ENCODE peak calls at places on chromosomes 2 and 18, in eight cellular contexts. O is HCT116; B is CD8-positive, alpha-beta memory T cell; L is upper lobe of right lung; W is fibroblast of lung; N is mucosa of descending colon; M is breast epithelium; C is MM.1S. K is an unnamed sample.

GRCh38 chr2:118991554-118991953 is 49.6 kb downstream of the MARCO start:
- DNase-seq in O (no peak), B (no peak), L (peak; percentile 21), W (no peak), N (no peak), M (no peak), C (no peak), K (peak; percentile 45)

GRCh38 chr2:37798315-37799005 is 126.6 kb upstream of the RMDN2 start:
- DNase-seq in O (no peak), B (no peak), L (no peak), W (no peak), N (no peak), M (no peak), C (no peak), K (no peak)

GRCh38 chr2:20496477-20496876 is 49.6 kb downstream of the RHOB start:
- DNase-seq in O (peak; percentile 19), B (no peak), L (no peak), W (no peak), N (no peak), M (no peak), C (no peak), K (no peak)

GRCh38 chr2:190405069-190405468 is 3.1 kb upstream of the MFSD6 start:
- DNase-seq in O (no peak), B (no peak), L (no peak), W (no peak), N (no peak), M (no peak), C (no peak), K (no peak)

GRCh38 chr18:13577091-13577697 is 149.2 kb downstream of the FAM210A start:
- DNase-seq in O (no peak), B (no peak), L (no peak), W (no peak), N (no peak), M (no peak), C (no peak), K (no peak)

GRCh38 chr2:42569883-42570282 is 1.5 kb downstream of the MTA3 start:
- DNase-seq in O (no peak), B (no peak), L (no peak), W (no peak), N (no peak), M (no peak), C (no peak), K (no peak)

GRCh38 chr2:43169091-43169936 is 57.1 kb downstream of the ZFP36L2 start:
- DNase-seq in O (no peak), B (peak; percentile 46), L (peak; percentile 77), W (no peak), N (peak; percentile 90), M (peak; percentile 64), C (no peak), K (no peak)

GRCh38 chr2:241095594-241096290 is 6.3 kb downstream of the MTERF4 start:
- DNase-seq in O (no peak), B (peak; percentile 67), L (no peak), W (no peak), N (no peak), M (no peak), C (no peak), K (no peak)

GRCh38 chr18:58009166-58009565 is 34.9 kb upstream of the NEDD4L start:
- DNase-seq in O (no peak), B (no peak), L (no peak), W (no peak), N (no peak), M (no peak), C (no peak), K (no peak)

GRCh38 chr2:132664096-132664495 is 5.9 kb downstream of the LYPD1 start:
- DNase-seq in O (no peak), B (no peak), L (no peak), W (no peak), N (no peak), M (no peak), C (no peak), K (no peak)

GRCh38 chr2:132667716-132668115 is 2.3 kb downstream of the LYPD1 start:
- DNase-seq in O (no peak), B (no peak), L (no peak), W (no peak), N (no peak), M (no peak), C (no peak), K (no peak)

GRCh38 chr2:132659331-132659730 is 10.7 kb downstream of the LYPD1 start:
- DNase-seq in O (no peak), B (no peak), L (no peak), W (no peak), N (no peak), M (no peak), C (no peak), K (no peak)

GRCh38 chr2:132665401-132665800 is 4.6 kb downstream of the LYPD1 start:
- DNase-seq in O (no peak), B (no peak), L (no peak), W (no peak), N (no peak), M (no peak), C (no peak), K (no peak)

DNA sequence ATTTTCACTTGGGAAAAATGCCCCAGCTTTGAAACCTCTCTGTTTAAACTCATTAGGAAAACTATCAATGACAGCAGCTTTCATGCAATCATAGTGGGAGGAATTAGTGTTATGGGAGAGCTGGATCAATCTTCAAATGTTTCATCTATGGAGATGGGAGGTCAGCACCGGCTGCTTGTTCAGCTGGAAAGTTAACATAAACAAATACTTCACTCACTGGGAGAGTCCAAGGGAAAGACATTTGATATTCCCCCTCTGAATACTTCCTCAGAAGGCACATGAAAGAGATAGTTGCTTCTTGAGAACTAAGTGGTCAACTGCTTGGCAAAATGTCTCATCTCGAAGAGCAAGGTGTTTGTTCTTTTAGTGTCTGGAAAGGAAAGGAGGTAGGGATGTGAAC is 7.3 kb downstream of the LYPD1 start:
- DNase-seq in O (no peak), B (no peak), L (no peak), W (peak; percentile 63), N (no peak), M (no peak), C (no peak), K (no peak)
- H3K36me3 ChIP-seq in O (no peaks in the 10 kb centered on the region), B (no peaks in the 10 kb centered on the region), L (no peaks in the 10 kb centered on the region), W (no peaks in the 10 kb centered on the region), N (no peaks in the 10 kb centered on the region), M (no peaks in the 10 kb centered on the region), C (no peaks in the 10 kb centered on the region), K (no peaks in the 10 kb centered on the region)

DNA sequence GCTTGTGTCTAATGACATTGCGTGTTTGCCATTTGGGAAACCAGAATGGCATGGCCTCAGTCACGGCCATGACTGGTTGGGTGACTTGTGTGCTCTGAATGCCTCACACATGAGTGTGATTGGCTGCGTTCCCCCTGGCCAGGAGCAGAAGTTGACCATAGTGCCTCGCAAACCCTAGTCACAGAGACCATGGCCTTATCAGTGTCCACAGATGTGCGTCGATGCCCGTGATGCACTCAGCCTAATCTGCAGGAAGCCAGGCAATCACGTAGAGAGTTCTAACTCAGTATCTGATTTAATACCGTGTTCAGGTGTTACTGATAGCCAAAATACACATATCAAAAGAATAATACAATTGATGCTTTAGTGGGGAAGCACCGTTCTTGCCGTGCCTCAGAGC is 64.0 kb downstream of the BOLA3 start:
- DNase-seq in O (no peak), B (no peak), L (no peak), W (no peak), N (no peak), M (no peak), C (no peak), K (no peak)
- H3K36me3 ChIP-seq in O (peaks cover 9% of the 10 kb centered on the region), B (peaks cover 41% of the 10 kb centered on the region), L (peaks cover 50% of the 10 kb centered on the region), W (no peaks in the 10 kb centered on the region), N (no peaks in the 10 kb centered on the region), M (no peaks in the 10 kb centered on the region), C (no peaks in the 10 kb centered on the region), K (peaks cover 11% of the 10 kb centered on the region)

DNA sequence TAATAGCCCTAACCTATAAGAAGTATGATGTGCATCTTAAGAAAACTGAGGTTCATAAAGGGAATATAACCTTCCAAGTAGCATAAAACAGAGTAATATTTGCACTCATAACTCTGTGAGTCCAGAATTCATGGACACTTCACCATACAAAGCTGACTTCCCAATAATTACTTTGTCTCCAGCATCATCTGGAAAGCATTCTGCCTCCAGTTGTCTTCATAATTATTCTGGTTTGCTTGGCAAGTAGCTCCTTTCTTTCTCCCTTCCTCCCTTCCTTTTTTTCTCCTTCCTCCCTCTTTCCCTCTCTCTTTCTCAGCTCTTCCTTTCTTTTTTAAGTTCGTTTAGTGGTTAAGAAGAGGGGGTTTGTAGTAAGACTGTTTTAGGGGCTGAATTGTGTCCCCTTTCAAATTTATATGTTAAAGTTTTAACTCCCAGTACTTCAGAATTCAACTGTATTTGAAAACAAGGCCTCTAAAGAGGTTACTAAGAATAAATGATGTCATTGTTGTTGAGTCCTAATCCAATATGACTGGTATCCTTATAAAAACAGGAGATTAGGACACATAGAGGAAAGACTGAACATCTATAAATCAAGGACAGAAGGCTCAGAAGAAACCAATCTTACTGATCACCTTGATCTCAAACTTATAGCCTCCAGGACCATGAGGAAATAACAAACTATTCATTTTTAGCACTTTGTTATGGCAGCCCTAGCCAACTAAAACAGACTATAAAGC is 28.9 kb downstream of the TFPI start:
- DNase-seq in O (no peak), B (no peak), L (no peak), W (no peak), N (no peak), M (no peak), C (no peak), K (no peak)
- H3K36me3 ChIP-seq in O (peaks cover 3% of the 10 kb centered on the region), B (no peaks in the 10 kb centered on the region), L (peaks cover 44% of the 10 kb centered on the region), W (peaks cover 4% of the 10 kb centered on the region), N (no peaks in the 10 kb centered on the region), M (no peaks in the 10 kb centered on the region), C (no peaks in the 10 kb centered on the region), K (no peaks in the 10 kb centered on the region)

GRCh38 chr18:9418047-9418690 is 57.1 kb upstream of the RALBP1 start:
- DNase-seq in O (no peak), B (no peak), L (no peak), W (no peak), N (peak; percentile 41), M (no peak), C (no peak), K (no peak)

GRCh38 chr18:9419956-9420631 is 55.2 kb upstream of the RALBP1 start:
- DNase-seq in O (no peak), B (no peak), L (no peak), W (no peak), N (no peak), M (no peak), C (peak; percentile 59), K (no peak)

GRCh38 chr18:9421096-9421495 is 54.2 kb upstream of the RALBP1 start:
- DNase-seq in O (no peak), B (no peak), L (no peak), W (no peak), N (no peak), M (no peak), C (no peak), K (no peak)

GRCh38 chr18:9413586-9413985 is 61.7 kb upstream of the RALBP1 start:
- DNase-seq in O (no peak), B (no peak), L (no peak), W (peak; percentile 83), N (no peak), M (no peak), C (no peak), K (no peak)

DNA sequence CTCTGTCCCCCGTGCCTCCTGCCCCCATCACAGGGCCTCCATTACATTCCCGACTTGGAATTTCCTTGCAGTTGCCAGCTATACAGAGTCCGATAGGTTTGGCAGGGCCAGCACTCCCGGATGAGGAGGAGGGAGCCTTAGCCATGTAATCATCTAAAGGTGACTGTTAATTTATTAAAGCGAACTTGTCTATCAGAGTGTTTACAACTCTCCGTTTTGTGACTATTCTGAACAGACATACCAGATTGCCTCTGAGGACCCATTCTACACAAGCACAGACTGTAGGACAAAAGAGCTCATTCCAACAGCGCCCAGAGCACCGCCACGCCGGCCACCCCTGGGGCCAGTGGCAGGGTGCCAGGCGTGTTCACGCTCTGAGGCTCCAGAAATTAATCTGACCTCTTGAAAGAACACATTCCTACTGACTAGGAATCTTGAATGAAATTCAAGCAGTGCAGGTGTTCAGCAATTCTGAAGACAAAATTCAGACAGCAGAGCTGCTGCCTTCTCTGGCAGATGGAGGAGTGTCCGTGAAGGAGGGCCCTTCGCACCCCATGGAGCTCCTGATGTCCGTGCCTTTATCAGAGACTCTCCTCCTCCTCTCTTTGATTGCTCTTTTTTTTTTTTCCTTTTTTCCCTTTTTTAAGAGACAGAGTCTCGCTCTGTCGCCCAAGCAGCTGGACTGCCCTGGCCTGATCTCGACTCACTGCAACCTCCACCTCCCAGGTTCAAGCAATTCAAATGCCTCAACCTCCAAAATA is 58.1 kb upstream of the RALBP1 start:
- DNase-seq in O (no peak), B (no peak), L (no peak), W (peak; percentile 57), N (no peak), M (no peak), C (no peak), K (no peak)
- H3K36me3 ChIP-seq in O (no peaks in the 10 kb centered on the region), B (no peaks in the 10 kb centered on the region), L (no peaks in the 10 kb centered on the region), W (no peaks in the 10 kb centered on the region), N (no peaks in the 10 kb centered on the region), M (no peaks in the 10 kb centered on the region), C (no peaks in the 10 kb centered on the region), K (no peaks in the 10 kb centered on the region)